ENCODE peak calls at places on chromosomes 1 and 21, in four cellular contexts. One of them, this sample, is unnamed.

GRCh38 chr1:89673251-89673650 is 40.3 kb downstream of the LRRC8C start:
- DNase-seq in psoas muscle: no peak
- DNase-seq in kidney: no peak
- DNase-seq in adrenal gland: no peak
- DNase-seq in this sample: no peak

GRCh38 chr1:220511785-220512184 is 16.2 kb upstream of the MARK1 start:
- DNase-seq in psoas muscle: no peak
- DNase-seq in kidney: no peak
- DNase-seq in adrenal gland: no peak
- DNase-seq in this sample: no peak

GRCh38 chr1:108865316-108865910 is 8.5 kb upstream of the AKNAD1 start:
- DNase-seq in psoas muscle: no peak
- DNase-seq in kidney: no peak
- DNase-seq in adrenal gland: no peak
- DNase-seq in this sample: no peak

GRCh38 chr1:162070094-162070748 is 730 bp downstream of the NOS1AP start:
- DNase-seq in psoas muscle: peak; percentile 54
- DNase-seq in kidney: peak; percentile 82
- DNase-seq in adrenal gland: peak; percentile 14
- DNase-seq in this sample: peak; percentile 31

GRCh38 chr1:157697781-157698569 is 2.6 kb downstream of the FCRL3 start:
- DNase-seq in psoas muscle: no peak
- DNase-seq in kidney: no peak
- DNase-seq in adrenal gland: no peak
- DNase-seq in this sample: no peak

GRCh38 chr1:165356876-165357275 is 361 bp upstream of the LMX1A start:
- DNase-seq in psoas muscle: no peak
- DNase-seq in kidney: no peak
- DNase-seq in adrenal gland: no peak
- DNase-seq in this sample: no peak

GRCh38 chr21:36858320-36858957 is 108.0 kb downstream of the HLCS start:
- DNase-seq in psoas muscle: no peak
- DNase-seq in kidney: no peak
- DNase-seq in adrenal gland: no peak
- DNase-seq in this sample: no peak

GRCh38 chr1:118151312-118151937 is 33.6 kb downstream of the SPAG17 start:
- DNase-seq in psoas muscle: peak; percentile 57
- DNase-seq in kidney: no peak
- DNase-seq in adrenal gland: peak; percentile 41
- DNase-seq in this sample: peak; percentile 77

GRCh38 chr1:115158181-115158580 is 68.9 kb upstream of the TSPAN2 start:
- DNase-seq in psoas muscle: peak; percentile 67
- DNase-seq in kidney: no peak
- DNase-seq in adrenal gland: peak; percentile 37
- DNase-seq in this sample: no peak

GRCh38 chr21:14737278-14737677 is 191.2 kb upstream of the SAMSN1 start:
- DNase-seq in psoas muscle: no peak
- DNase-seq in kidney: no peak
- DNase-seq in adrenal gland: no peak
- DNase-seq in this sample: no peak

GRCh38 chr1:201711101-201711597 is 117.8 kb upstream of the IPO9 start:
- DNase-seq in psoas muscle: no peak
- DNase-seq in kidney: no peak
- DNase-seq in adrenal gland: no peak
- DNase-seq in this sample: no peak

GRCh38 chr1:24321150-24321549 is 2.0 kb downstream of the GRHL3 start:
- DNase-seq in psoas muscle: no peak
- DNase-seq in kidney: no peak
- DNase-seq in adrenal gland: no peak
- DNase-seq in this sample: no peak

GRCh38 chr1:56070601-56071000 is 508.8 kb downstream of the PLPP3 start:
- DNase-seq in psoas muscle: no peak
- DNase-seq in kidney: no peak
- DNase-seq in adrenal gland: no peak
- DNase-seq in this sample: no peak

GRCh38 chr1:77504986-77505385 is 177.5 kb downstream of the ZZZ3 start:
- DNase-seq in psoas muscle: no peak
- DNase-seq in kidney: no peak
- DNase-seq in adrenal gland: no peak
- DNase-seq in this sample: no peak

GRCh38 chr1:167746988-167747655 is 25.3 kb downstream of the MPZL1 start:
- DNase-seq in psoas muscle: no peak
- DNase-seq in kidney: no peak
- DNase-seq in adrenal gland: no peak
- DNase-seq in this sample: no peak

GRCh38 chr1:149885364-149886111 is 13.8 kb upstream of the BOLA1 start:
- DNase-seq in psoas muscle: peak; percentile 94
- DNase-seq in kidney: peak; percentile 95
- DNase-seq in adrenal gland: peak; percentile 94
- DNase-seq in this sample: peak; percentile 79

GRCh38 chr1:25805863-25806225 is 5.9 kb downstream of the SELENON start:
- DNase-seq in psoas muscle: peak; percentile 75
- DNase-seq in kidney: peak; percentile 73
- DNase-seq in adrenal gland: peak; percentile 53
- DNase-seq in this sample: no peak

GRCh38 chr1:241896670-241896962 is 48.6 kb downstream of the EXO1 start:
- DNase-seq in psoas muscle: no peak
- DNase-seq in kidney: no peak
- DNase-seq in adrenal gland: no peak
- DNase-seq in this sample: no peak

GRCh38 chr1:115261511-115261910 is 76.5 kb downstream of the NGF start:
- DNase-seq in psoas muscle: no peak
- DNase-seq in kidney: no peak
- DNase-seq in adrenal gland: no peak
- DNase-seq in this sample: no peak

GRCh38 chr1:118961156-118961555 is 27.0 kb downstream of the TBX15 start:
- DNase-seq in psoas muscle: no peak
- DNase-seq in kidney: no peak
- DNase-seq in adrenal gland: no peak
- DNase-seq in this sample: no peak

GRCh38 chr1:157274698-157275534 is 136.7 kb upstream of the ETV3 start:
- DNase-seq in psoas muscle: no peak
- DNase-seq in kidney: no peak
- DNase-seq in adrenal gland: no peak
- DNase-seq in this sample: no peak

GRCh38 chr1:27504588-27505419 is 14.8 kb upstream of the WASF2 start:
- DNase-seq in psoas muscle: peak; percentile 91
- DNase-seq in kidney: peak; percentile 95
- DNase-seq in adrenal gland: peak; percentile 90
- DNase-seq in this sample: no peak

GRCh38 chr1:22600071-22600816 is 36.2 kb upstream of the C1QA start:
- DNase-seq in psoas muscle: peak; percentile 50
- DNase-seq in kidney: no peak
- DNase-seq in adrenal gland: no peak
- DNase-seq in this sample: no peak

GRCh38 chr1:22601610-22602009 is 34.8 kb upstream of the C1QA start:
- DNase-seq in psoas muscle: peak; percentile 42
- DNase-seq in kidney: no peak
- DNase-seq in adrenal gland: no peak
- DNase-seq in this sample: no peak

GRCh38 chr1:22598736-22599135 is 35.4 kb downstream of the EPHA8 start:
- DNase-seq in psoas muscle: peak; percentile 44
- DNase-seq in kidney: no peak
- DNase-seq in adrenal gland: no peak
- DNase-seq in this sample: no peak

GRCh38 chr1:22600817-22601605 is 35.4 kb upstream of the C1QA start:
- DNase-seq in psoas muscle: peak; percentile 38
- DNase-seq in kidney: peak; percentile 71
- DNase-seq in adrenal gland: no peak
- DNase-seq in this sample: no peak

DNA sequence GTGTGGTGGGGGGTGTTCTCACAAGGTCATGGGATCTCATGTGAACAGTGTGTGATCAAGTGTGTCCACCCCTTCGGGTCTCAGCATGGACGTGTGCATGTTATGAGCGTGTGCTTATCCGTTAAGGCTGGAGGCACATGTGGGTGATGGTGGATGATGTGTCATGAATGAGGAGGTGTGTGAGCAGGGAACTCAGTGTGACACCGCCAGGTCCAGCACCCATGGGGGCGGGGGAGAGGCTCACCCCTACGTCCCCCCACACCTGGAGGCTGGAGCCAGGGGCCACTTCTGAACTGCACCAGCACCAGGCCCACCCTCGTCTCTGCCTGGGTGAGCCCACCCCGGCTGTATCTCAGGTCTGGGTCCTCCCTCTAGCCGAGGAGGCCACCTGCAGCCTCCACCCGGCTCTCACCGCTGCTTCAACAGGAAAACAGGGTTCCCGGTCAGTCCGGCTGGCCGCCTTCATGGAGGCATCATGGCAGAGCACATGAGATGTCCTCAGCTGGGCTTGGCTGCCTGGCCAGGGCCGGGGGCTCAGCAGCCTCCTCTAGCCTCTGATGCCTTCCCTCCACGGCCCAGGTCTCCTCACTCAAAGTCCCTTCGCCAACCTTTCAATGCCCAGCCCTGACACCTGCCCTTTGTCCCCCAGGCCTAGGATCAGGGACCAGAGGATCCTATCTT is 34.2 kb upstream of the C1QA start:
- DNase-seq in psoas muscle: peak; percentile 32
- DNase-seq in kidney: no peak
- DNase-seq in adrenal gland: no peak
- DNase-seq in this sample: no peak
- H3K9me3 ChIP-seq in psoas muscle: no peaks in the 10 kb centered on the region
- H3K9me3 ChIP-seq in kidney: no peaks in the 10 kb centered on the region
- H3K9me3 ChIP-seq in adrenal gland: no peaks in the 10 kb centered on the region
- H3K9me3 ChIP-seq in this sample: no peaks in the 10 kb centered on the region

GRCh38 chr21:31187499-31187898 is 149.2 kb upstream of the KRTAP19-8 start:
- DNase-seq in psoas muscle: no peak
- DNase-seq in kidney: no peak
- DNase-seq in adrenal gland: no peak
- DNase-seq in this sample: no peak
- H3K36me3 ChIP-seq in psoas muscle: no peaks in the 10 kb centered on the region
- H3K36me3 ChIP-seq in kidney: no peaks in the 10 kb centered on the region
- H3K36me3 ChIP-seq in adrenal gland: no peaks in the 10 kb centered on the region
- H3K36me3 ChIP-seq in this sample: no peaks in the 10 kb centered on the region

DNA sequence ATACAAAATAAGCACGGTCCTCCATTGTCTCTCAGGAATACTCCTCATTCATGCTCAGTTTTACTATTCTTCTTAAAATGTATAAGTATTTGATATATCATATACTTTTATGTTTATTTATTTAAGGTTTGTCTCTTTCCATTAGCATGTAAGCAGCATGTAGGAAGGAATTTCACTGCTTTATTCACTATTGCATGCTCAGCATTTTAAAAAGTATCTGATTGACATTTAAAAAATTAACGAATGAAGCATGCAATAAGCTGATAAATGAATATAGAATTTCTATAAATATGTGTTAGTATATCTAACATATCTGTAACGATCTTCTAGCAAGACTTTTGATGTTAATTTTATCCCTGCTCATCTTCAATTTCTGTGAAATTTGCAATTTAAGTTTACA is 402.7 kb upstream of the BRINP3 start:
- DNase-seq in psoas muscle: no peak
- DNase-seq in kidney: no peak
- DNase-seq in adrenal gland: no peak
- DNase-seq in this sample: no peak
- H3K4me3 ChIP-seq in psoas muscle: no peak overlapping the region
- H3K4me3 ChIP-seq in kidney: no peak overlapping the region
- H3K4me3 ChIP-seq in adrenal gland: no peak overlapping the region
- H3K4me3 ChIP-seq in this sample: no peak overlapping the region

DNA sequence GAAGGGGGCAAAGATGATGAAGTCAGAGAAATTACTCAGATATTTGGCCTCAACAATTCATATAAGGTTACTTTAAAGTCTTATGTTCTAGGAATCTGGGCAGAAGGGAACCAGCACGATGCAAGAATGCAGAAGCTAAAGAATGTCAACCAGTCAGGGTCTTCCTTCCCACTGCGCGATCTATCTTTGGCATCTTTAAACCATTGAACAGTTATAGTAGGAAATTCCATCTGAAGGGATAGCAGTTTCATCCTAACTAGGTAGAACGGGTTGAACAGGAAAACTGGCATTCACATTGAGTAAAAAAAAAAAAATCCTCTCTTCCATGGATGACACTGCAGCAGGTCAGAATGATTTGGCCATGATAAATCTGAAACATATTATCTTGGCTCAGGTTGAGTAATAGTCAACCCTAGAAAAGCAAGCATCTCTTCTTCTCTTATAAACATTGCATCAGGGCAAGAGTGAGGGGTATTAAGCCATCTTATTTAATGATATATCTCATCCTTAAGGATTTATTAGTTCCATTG is 6.3 kb downstream of the CRCT1 start:
- DNase-seq in psoas muscle: no peak
- DNase-seq in kidney: no peak
- DNase-seq in adrenal gland: no peak
- DNase-seq in this sample: no peak
- H3K9me3 ChIP-seq in psoas muscle: no peaks in the 10 kb centered on the region
- H3K9me3 ChIP-seq in kidney: no peaks in the 10 kb centered on the region
- H3K9me3 ChIP-seq in adrenal gland: no peaks in the 10 kb centered on the region
- H3K9me3 ChIP-seq in this sample: no peaks in the 10 kb centered on the region

GRCh38 chr1:155009221-155009711 is 6.7 kb downstream of the ZBTB7B start:
- DNase-seq in psoas muscle: peak; percentile 79
- DNase-seq in kidney: peak; percentile 70
- DNase-seq in adrenal gland: no peak
- DNase-seq in this sample: no peak
- H3K36me3 ChIP-seq in psoas muscle: peaks cover 5% of the 10 kb centered on the region
- H3K36me3 ChIP-seq in kidney: no peaks in the 10 kb centered on the region
- H3K36me3 ChIP-seq in adrenal gland: no peaks in the 10 kb centered on the region
- H3K36me3 ChIP-seq in this sample: peaks cover 5% of the 10 kb centered on the region

DNA sequence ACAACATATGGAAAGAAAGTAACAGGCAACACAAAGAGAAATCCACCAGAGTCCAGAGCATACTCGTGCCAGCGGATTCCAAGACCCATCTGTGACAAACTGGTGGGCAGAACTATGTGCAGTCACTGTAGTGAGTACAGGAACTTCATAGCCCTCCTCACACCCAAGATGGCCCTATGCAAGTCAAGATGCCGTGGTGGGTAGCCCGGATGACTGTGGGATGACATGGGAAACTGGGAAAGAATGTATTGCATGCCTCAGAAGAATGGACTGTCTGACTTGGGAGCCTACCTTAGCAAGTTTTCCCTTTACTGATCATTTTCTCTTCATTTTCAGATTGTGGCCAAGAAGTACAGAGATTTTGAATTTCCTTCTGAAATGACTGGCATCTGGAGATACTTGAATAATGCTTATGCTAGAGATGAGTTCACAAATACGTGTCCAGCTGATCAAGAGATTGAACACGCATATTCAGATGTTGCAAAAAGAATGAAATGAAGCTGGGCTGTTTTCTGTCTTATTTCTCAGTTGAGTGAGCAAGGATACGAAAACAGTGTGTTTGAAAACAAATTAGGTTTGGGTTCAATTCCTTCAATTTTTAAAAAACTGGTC is 47.3 kb downstream of the CLIC6 start:
- DNase-seq in psoas muscle: no peak
- DNase-seq in kidney: no peak
- DNase-seq in adrenal gland: no peak
- DNase-seq in this sample: no peak
- H3K4me3 ChIP-seq in psoas muscle: no peak overlapping the region
- H3K4me3 ChIP-seq in kidney: no peak overlapping the region
- H3K4me3 ChIP-seq in adrenal gland: no peak overlapping the region
- H3K4me3 ChIP-seq in this sample: no peak overlapping the region

This sample was measured in HAP-1.